ENCODE peak calls at places on chromosome 11, in ten cellular contexts. T is prostate gland, A is upper lobe of right lung, I is breast epithelium, N is mammary epithelial cell, O is tibial nerve, G is lower leg skin, M is AG04450, D is B cell, V is type B pancreatic cell. S is an unnamed sample.

GRCh38 chr11:92384807-92385206 is 160.2 kb downstream of the FAT3 start:
- DNase-seq in N (no peak), I (no peak), A (no peak), D (no peak), V (no peak), M (no peak), O (no peak), T (no peak), G (no peak), S (no peak)

GRCh38 chr11:66479741-66480115 is 506 bp upstream of the DPP3 start:
- DNase-seq in I (no peak), V (peak; percentile 79), A (no peak), D (no peak), O (no peak), T (no peak), N (no peak), M (peak; percentile 6), G (peak; percentile 47), S (no peak)

GRCh38 chr11:25535462-25535861 is 796.5 kb upstream of the ANO3 start:
- DNase-seq in M (no peak), I (no peak), N (peak; percentile 21), O (no peak), G (peak; percentile 46), T (no peak), D (no peak), V (no peak), A (no peak), S (no peak)

GRCh38 chr11:111206472-111206871 is 39.1 kb upstream of the POU2AF2 start:
- DNase-seq in M (peak; percentile 24), T (no peak), A (no peak), N (peak; percentile 9), I (no peak), V (no peak), G (no peak), O (no peak), D (no peak), S (no peak)

GRCh38 chr11:31248768-31249167 is 120.8 kb downstream of the DCDC1 start:
- DNase-seq in V (no peak), I (no peak), G (no peak), A (no peak), M (no peak), T (no peak), N (no peak), D (no peak), O (no peak), S (no peak)

GRCh38 chr11:100563541-100564280 is 123.4 kb upstream of the ARHGAP42 start:
- DNase-seq in A (no peak), D (no peak), I (no peak), T (no peak), V (no peak), M (no peak), N (peak; percentile 3), O (no peak), G (no peak), S (no peak)

GRCh38 chr11:1499899-1500298 is 13.3 kb upstream of the MOB2 start:
- DNase-seq in O (no peak), M (no peak), A (peak; percentile 53), N (no peak), V (no peak), I (no peak), G (no peak), D (no peak), T (no peak), S (no peak)

GRCh38 chr11:66981976-66982578 is 7.0 kb downstream of the C11orf86 start:
- DNase-seq in N (peak; percentile 89), A (peak; percentile 78), T (peak; percentile 73), D (no peak), G (peak; percentile 85), V (no peak), O (peak; percentile 83), I (peak; percentile 83), M (peak; percentile 65), S (no peak)

GRCh38 chr11:62875698-62876483 is 4.8 kb upstream of the SLC3A2 start:
- DNase-seq in V (no peak), D (no peak), N (no peak), I (no peak), O (no peak), G (no peak), T (no peak), A (no peak), M (no peak), S (no peak)

GRCh38 chr11:19974886-19975285 is 185.4 kb downstream of the DBX1 start:
- DNase-seq in O (no peak), T (no peak), N (no peak), D (no peak), A (no peak), M (no peak), V (no peak), I (no peak), G (no peak), S (no peak)

GRCh38 chr11:131867457-131868257 is 497.2 kb downstream of the NTM start:
- DNase-seq in G (peak; percentile 39), A (no peak), M (peak; percentile 81), V (peak; percentile 85), N (peak; percentile 70), I (peak; percentile 56), T (peak; percentile 35), D (no peak), O (peak; percentile 58), S (no peak)

GRCh38 chr11:134566311-134566710 is 154.3 kb upstream of the B3GAT1 start:
- DNase-seq in I (no peak), A (no peak), T (no peak), M (no peak), O (no peak), G (peak; percentile 4), V (no peak), D (no peak), N (no peak), S (no peak)

GRCh38 chr11:20821046-20821445 is 151.7 kb downstream of the NELL1 start:
- DNase-seq in A (no peak), V (no peak), M (no peak), N (no peak), O (no peak), T (no peak), D (no peak), G (no peak), I (no peak), S (no peak)

GRCh38 chr11:134391656-134392055 is 20.4 kb downstream of the B3GAT1 start:
- DNase-seq in N (no peak), O (no peak), M (no peak), A (no peak), G (no peak), D (no peak), V (no peak), I (no peak), T (no peak), S (no peak)

GRCh38 chr11:24678956-24679355 is 182.1 kb downstream of the LUZP2 start:
- DNase-seq in N (no peak), M (no peak), O (no peak), D (no peak), A (no peak), I (no peak), V (no peak), G (no peak), T (no peak), S (no peak)

DNA sequence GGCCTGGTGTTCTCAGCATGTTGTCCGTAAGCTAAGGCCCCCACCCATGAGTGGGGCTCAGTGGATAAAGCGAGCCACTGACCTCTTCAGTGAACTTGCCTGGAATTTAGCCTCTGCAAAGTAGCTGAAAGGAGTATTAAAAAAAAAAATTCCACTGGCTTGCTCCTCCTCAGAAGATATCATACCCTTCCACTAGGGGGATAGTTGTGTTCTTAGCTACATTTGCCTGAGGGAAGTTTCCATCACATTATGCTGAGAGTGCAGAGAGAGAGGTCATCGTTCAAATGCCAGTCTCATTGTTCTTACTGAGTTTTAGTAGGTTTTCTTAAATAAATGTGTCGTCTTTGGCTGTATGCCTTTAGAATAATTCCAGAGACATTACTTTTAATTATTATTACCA is 879.7 kb downstream of the JRKL start:
- DNase-seq in I (no peak), T (no peak), A (no peak), V (no peak), D (no peak), N (peak; percentile 4), G (no peak), M (no peak), O (no peak), S (no peak)
- TF ChIP-seq CTCF in I (no peak), T (no peak), A (no peak), V (peak; percentile 67), D (no peak), N (peak; percentile 36), G (no peak), M (no peak), O (no peak), S (no peak)

GRCh38 chr11:15216678-15217077 is 102.0 kb downstream of the INSC start:
- DNase-seq in O (no peak), T (no peak), V (no peak), G (no peak), N (no peak), A (no peak), D (peak; percentile 15), I (no peak), M (no peak), S (no peak)
- TF ChIP-seq CTCF in O (no peak), T (no peak), V (peak; percentile 60), G (no peak), N (peak; percentile 60), A (no peak), D (no peak), I (no peak), M (peak; percentile 45), S (peak; percentile 29)

GRCh38 chr11:18144243-18144642 is 11.9 kb downstream of the MRGPRX3 start:
- DNase-seq in O (no peak), V (no peak), I (no peak), M (no peak), N (peak; percentile 85), T (no peak), A (no peak), D (no peak), G (no peak), S (no peak)

GRCh38 chr11:18140145-18140544 is 7.8 kb downstream of the MRGPRX3 start:
- DNase-seq in N (no peak), T (no peak), M (no peak), D (no peak), I (no peak), O (no peak), G (no peak), A (no peak), V (no peak), S (no peak)

GRCh38 chr11:18145837-18146236 is 13.5 kb downstream of the MRGPRX3 start:
- DNase-seq in D (no peak), M (no peak), A (no peak), G (no peak), T (no peak), V (no peak), N (no peak), O (no peak), I (no peak), S (no peak)

GRCh38 chr11:18145025-18145424 is 12.7 kb downstream of the MRGPRX3 start:
- DNase-seq in A (no peak), T (no peak), G (no peak), M (no peak), V (no peak), N (no peak), O (no peak), D (no peak), I (no peak), S (no peak)
- TF ChIP-seq CTCF in A (no peak), T (no peak), G (no peak), M (peak; percentile 20), V (peak; percentile 57), N (no peak), O (no peak), D (no peak), I (no peak), S (peak; percentile 54)

DNA sequence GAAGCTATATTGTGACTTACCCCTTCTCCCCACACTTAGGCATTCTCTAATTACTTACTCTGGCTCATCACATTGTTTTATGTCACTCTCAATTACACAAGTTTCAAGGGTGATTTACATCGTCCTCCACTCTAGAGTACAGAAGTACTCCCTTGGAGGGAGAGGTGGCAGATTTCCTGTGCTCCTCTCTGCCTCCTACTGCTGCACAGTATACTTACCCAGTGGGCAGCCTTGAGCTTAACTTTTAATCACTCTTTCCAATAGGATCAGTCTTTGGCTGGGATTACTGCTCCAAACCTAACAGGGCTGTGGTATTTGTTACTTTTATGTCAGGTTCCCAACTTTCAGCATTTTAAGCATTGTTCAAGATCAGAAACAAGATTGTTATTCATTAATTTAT is 211.5 kb downstream of the AASDHPPT start:
- DNase-seq in T (no peak), V (no peak), M (no peak), G (no peak), A (no peak), I (no peak), D (no peak), N (no peak), O (no peak), S (no peak)
- TF ChIP-seq CTCF in T (no peak), V (no peak), M (no peak), G (no peak), A (no peak), I (no peak), D (no peak), N (peak; percentile 10), O (no peak), S (no peak)

S was measured in D721Med.